ENCODE peak calls at places on chromosomes 4 and X, in seven cellular contexts. B is tibial nerve, J is Panc1, T is Peyer's patch, H is esophagus squamous epithelium, W is left ventricle myocardium inferior, Y is adrenal gland. M is an unnamed sample. For H3K27me3 and H3K9me3, the result is how much of the 10 kb centered on the place peaks cover.

GRCh38 chrX:149720021-149720689 is 8.3 kb downstream of the MAGEA11 start:
- DNase-seq in B (no peak), J (no peak), T (no peak), H (no peak), W (no peak), Y (no peak), M (no peak)

GRCh38 chr4:13484045-13484748 is at the start of gene RAB28:
- DNase-seq in B (peak), J (peak), T (peak), H (peak), W (peak), Y (peak), M (peak)

GRCh38 chr4:102334624-102335023 is 10.7 kb downstream of the SLC39A8 start:
- DNase-seq in B (no peak), J (no peak), T (no peak), H (no peak), W (no peak), Y (no peak), M (no peak)

GRCh38 chrX:500481-501010 is 113.8 kb upstream of the PPP2R3B start:
- DNase-seq in B (no peak), J (no peak), T (no peak), H (no peak), W (no peak), Y (no peak), M (no peak)

GRCh38 chr4:183903021-183903760 is 1.9 kb upstream of the STOX2 start:
- DNase-seq in B (no peak), J (no peak), T (no peak), H (no peak), W (no peak), Y (no peak), M (no peak)

GRCh38 chr4:148445071-148445902 is 3.1 kb upstream of the NR3C2 start:
- DNase-seq in B (peak), J (no peak), T (peak), H (peak), W (peak), Y (peak), M (peak)

GRCh38 chr4:99300934-99301333 is 10.1 kb upstream of the ADH1A start:
- DNase-seq in B (peak), J (no peak), T (peak), H (no peak), W (peak), Y (peak), M (peak)

GRCh38 chr4:5365071-5366008 is 314.1 kb downstream of the STK32B start:
- DNase-seq in B (no peak), J (peak), T (no peak), H (no peak), W (no peak), Y (no peak), M (no peak)

GRCh38 chrX:2441466-2441865 is 59.3 kb downstream of the DHRSX start:
- DNase-seq in B (no peak), J (no peak), T (no peak), H (no peak), W (no peak), Y (no peak), M (no peak)

GRCh38 chr4:158025131-158025530 is 147.7 kb downstream of the GASK1B start:
- DNase-seq in B (no peak), J (no peak), T (no peak), H (no peak), W (no peak), Y (no peak), M (no peak)

GRCh38 chrX:53089224-53089842 is 4.6 kb upstream of the KANTR start:
- DNase-seq in B (no peak), J (no peak), T (peak), H (no peak), W (peak), Y (peak), M (no peak)

GRCh38 chr4:66097271-66097670 is 427.0 kb upstream of the EPHA5 start:
- DNase-seq in B (no peak), J (no peak), T (no peak), H (no peak), W (no peak), Y (no peak), M (no peak)

GRCh38 chr4:165580379-165580905 is 201.6 kb downstream of the CPE start:
- DNase-seq in B (no peak), J (peak), T (no peak), H (no peak), W (no peak), Y (no peak), M (no peak)

GRCh38 chrX:68732906-68733493 is 85.5 kb downstream of the STARD8 start:
- DNase-seq in B (peak), J (no peak), T (peak), H (no peak), W (peak), Y (peak), M (peak)

GRCh38 chr4:6265546-6265945 is 4.1 kb upstream of the WFS1 start:
- DNase-seq in B (no peak), J (no peak), T (no peak), H (no peak), W (no peak), Y (no peak), M (no peak)

GRCh38 chr4:79585834-79586233 is 177.8 kb upstream of the GK2 start:
- DNase-seq in B (no peak), J (no peak), T (no peak), H (no peak), W (no peak), Y (no peak), M (no peak)

GRCh38 chr4:125639182-125639621 is 324.4 kb downstream of the FAT4 start:
- DNase-seq in B (no peak), J (no peak), T (no peak), H (no peak), W (peak), Y (no peak), M (peak)

DNA sequence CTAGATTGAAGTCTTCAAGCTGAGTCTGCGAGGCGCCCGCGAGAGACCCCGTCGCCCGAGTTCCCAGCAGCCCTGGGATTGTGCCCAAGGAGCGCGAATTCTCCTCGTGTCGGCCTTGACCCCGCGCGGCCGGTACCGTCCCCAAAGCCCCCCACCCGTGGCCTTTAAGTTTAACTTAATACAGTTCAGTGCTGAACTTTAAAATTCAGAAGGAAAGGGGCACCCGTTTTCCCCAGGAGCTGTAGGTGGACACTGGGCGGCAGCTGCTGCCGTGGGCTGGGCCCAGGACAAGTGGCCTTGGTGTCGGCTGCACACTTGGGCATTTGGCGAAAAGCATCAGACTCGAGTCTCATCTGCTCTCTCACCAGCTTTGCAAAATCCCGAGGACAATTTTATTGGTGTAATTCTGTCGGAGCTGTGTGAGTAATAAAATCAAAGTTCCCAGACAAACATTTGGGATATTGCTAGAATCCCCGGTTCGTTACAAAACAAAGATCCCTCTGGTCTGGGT is 634 bp downstream of the CWH43 start:
- DNase-seq in B (no peak), J (no peak), T (no peak), H (no peak), W (no peak), Y (no peak), M (no peak)
- H3K27me3 ChIP-seq in B (under half), J (under half), T (under half), H (under half), W (half or more), Y (under half), M (under half)

DNA sequence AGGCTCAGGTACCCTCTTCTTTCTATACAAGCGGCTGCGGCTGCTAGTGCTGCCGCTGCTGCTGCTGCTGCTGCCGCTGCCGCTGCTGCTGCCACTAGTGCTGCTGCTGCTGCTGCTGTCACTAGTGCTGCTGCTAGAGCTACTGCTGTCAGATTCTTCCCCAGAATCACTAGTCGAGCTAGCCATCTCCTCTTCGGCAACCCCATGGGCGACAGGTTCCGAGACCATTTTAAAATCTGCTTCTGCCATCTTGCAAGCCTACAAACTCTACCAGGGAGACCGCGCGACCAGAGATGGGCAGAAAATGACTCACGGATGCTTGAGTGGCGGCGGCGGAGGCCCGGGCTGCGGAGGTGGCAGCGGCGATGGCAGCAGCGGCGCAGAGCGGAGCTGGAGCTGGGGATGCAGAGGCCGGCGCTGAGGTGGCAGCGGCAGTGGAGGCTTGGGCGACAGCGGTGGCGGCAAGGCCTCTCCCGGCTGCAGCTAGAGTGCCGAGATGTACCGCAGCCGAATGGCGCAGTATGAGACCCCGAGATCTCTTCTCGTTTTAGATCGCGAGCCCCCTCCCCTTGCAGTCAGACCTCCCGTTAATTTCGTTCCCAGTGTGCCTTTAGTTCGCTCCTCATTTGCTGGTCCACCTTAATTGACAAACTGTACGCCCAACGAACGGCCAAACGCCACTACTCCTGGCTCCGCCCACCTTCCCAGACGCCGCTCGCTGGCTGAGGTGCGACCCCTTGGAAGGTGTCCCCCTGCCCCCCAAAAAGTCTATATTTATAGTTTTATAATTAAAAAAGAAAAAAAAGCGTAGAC is at the start of gene NAP1L3:
- DNase-seq in B (peak), J (no peak), T (peak), H (no peak), W (peak), Y (peak), M (peak)
- H3K27ac ChIP-seq in B (peak), J (no peak), T (peak), H (peak), W (peak), Y (no peak), M (peak)

DNA sequence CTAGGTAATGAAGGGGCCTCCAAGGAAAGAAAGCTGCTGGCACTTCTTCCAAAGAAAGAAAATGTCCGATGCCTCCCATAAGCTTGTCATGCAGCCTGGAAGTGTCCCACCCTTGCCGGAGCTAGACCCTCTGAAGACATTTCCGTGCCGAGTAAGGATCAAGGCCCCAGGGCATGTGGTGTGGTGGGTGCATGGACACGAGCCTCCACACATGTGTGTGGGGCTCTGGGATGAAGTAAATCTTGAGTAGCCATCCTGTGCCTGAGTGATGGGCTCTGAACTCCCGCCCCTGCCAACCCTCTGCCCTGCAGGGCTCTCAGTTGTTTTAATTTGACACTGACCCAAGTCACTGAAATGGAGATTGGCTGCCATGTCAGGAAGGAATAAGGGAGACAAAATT is 24.5 kb downstream of the CNGA2 start:
- DNase-seq in B (no peak), J (no peak), T (no peak), H (no peak), W (no peak), Y (no peak), M (no peak)
- H3K9me3 ChIP-seq in B (under half), J (under half), T (under half), H (under half), W (under half), Y (under half), M (under half)

DNA sequence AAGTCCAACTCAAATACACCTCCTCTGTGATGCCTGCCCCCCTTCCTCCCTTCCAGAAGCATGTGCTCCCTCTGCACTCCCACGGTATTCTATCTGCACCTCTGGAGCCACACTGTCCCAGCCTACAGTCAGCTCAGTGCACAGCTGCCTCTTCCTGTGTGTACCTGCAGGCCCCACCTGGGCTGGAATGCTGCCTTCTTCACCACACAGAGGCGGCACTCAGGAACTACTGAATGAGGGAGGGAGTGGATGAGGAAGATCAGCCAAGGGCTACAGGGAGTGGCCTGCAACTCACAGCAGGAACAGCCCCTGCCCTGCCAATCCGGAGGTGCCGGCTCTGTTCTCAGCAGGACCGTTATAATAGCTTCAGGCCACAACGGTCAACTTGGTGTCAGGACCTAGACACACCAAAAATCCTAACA is 10.1 kb downstream of the AFAP1 start:
- DNase-seq in B (no peak), J (no peak), T (peak), H (no peak), W (no peak), Y (no peak), M (no peak)
- H3K27me3 ChIP-seq in B (under half), J (under half), T (under half), H (under half), W (under half), Y (under half), M (under half)

DNA sequence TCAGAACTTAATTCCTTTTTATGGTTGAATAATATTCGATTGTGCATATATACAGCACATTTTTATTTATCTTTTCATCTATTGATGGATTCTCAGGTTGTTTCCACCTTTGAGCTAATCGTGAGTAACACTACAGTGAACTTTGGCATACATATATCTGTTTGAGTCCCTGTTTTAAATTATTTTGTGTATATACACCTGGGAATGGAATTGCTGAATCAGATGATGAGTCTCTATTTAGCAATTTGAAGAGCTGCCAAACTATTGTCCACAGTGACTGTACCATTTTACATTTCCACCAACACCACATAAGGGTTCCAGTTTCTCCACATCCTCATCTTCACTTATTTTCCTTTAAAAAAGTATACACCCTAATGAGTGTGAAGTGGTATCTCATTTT is 166.2 kb upstream of the FGF13 start:
- DNase-seq in B (no peak), J (no peak), T (no peak), H (no peak), W (no peak), Y (no peak), M (no peak)
- H3K27ac ChIP-seq in B (no peak), J (no peak), T (no peak), H (no peak), W (no peak), Y (no peak), M (no peak)

GRCh38 chr4:30294295-30294694 is 425.9 kb upstream of the PCDH7 start:
- DNase-seq in B (no peak), J (no peak), T (no peak), H (no peak), W (no peak), Y (no peak), M (no peak)
- H3K9me3 ChIP-seq in B (under half), J (under half), T (under half), H (under half), W (under half), Y (under half), M (under half)

GRCh38 chr4:112031712-112032328 is 113.4 kb upstream of the FAM241A start:
- DNase-seq in B (no peak), J (peak), T (peak), H (no peak), W (no peak), Y (peak), M (no peak)
- H3K27me3 ChIP-seq in B (under half), J (under half), T (under half), H (under half), W (half or more), Y (under half), M (under half)

GRCh38 chr4:3440979-3441500 is 728 bp upstream of the HGFAC start:
- DNase-seq in B (no peak), J (no peak), T (no peak), H (no peak), W (no peak), Y (no peak), M (peak)
- H3K27ac ChIP-seq in B (no peak), J (no peak), T (no peak), H (no peak), W (no peak), Y (no peak), M (no peak)

GRCh38 chrX:135649561-135649960 is 63.9 kb upstream of the CT45A1 start:
- DNase-seq in B (no peak), J (no peak), T (no peak), H (no peak), W (no peak), Y (no peak), M (no peak)

GRCh38 chrX:135651647-135652295 is 61.7 kb upstream of the CT45A1 start:
- DNase-seq in B (no peak), J (no peak), T (no peak), H (no peak), W (no peak), Y (no peak), M (no peak)

GRCh38 chrX:135652602-135653001 is 60.8 kb upstream of the CT45A1 start:
- DNase-seq in B (no peak), J (no peak), T (no peak), H (no peak), W (no peak), Y (no peak), M (no peak)
- H3K9me3 ChIP-seq in B (under half), J (under half), T (under half), H (under half), W (under half), Y (under half), M (under half)

GRCh38 chr4:108168672-108169562 is at the start of gene LEF1:
- DNase-seq in B (no peak), J (no peak), T (peak), H (no peak), W (no peak), Y (peak), M (peak)
- H3K27me3 ChIP-seq in B (under half), J (under half), T (under half), H (under half), W (half or more), Y (under half), M (under half)

M was measured in right cardiac atrium.